ENCODE peak calls at places on chromosomes 1 and 21, in four cellular contexts. M is prostate gland, I is AG10803, R is testis. U is an unnamed sample.

GRCh38 chr1:211920602-211921226 is 90.2 kb upstream of the LPGAT1 start:
- DNase-seq in M (no peak), I (peak; percentile 25), R (no peak), U (peak; percentile 36)

GRCh38 chr21:30598802-30599201 is at the start of gene KRTAP6-2:
- DNase-seq in M (no peak), I (no peak), R (no peak), U (no peak)

GRCh38 chr21:29145354-29145782 is 14.9 kb downstream of the MAP3K7CL start:
- DNase-seq in M (peak; percentile 55), I (peak; percentile 89), R (no peak), U (no peak)

GRCh38 chr1:28735961-28736449 is 735 bp upstream of the YTHDF2 start:
- DNase-seq in M (no peak), I (peak; percentile 12), R (no peak), U (peak; percentile 12)

GRCh38 chr1:32291145-32291707 is 657 bp upstream of the HDAC1 start:
- DNase-seq in M (no peak), I (peak; percentile 22), R (no peak), U (no peak)

GRCh38 chr1:94182191-94182590 is 55.2 kb downstream of the ARHGAP29 start:
- DNase-seq in M (no peak), I (no peak), R (no peak), U (no peak)

GRCh38 chr1:37002898-37003297 is 31.4 kb downstream of the GRIK3 start:
- DNase-seq in M (no peak), I (no peak), R (no peak), U (no peak)

GRCh38 chr1:156894711-156895407 is 1.3 kb downstream of the PEAR1 start:
- DNase-seq in M (no peak), I (no peak), R (peak; percentile 65), U (peak; percentile 54)

GRCh38 chr1:35640380-35641232 is 720 bp downstream of the PSMB2 start:
- DNase-seq in M (no peak), I (no peak), R (no peak), U (no peak)

GRCh38 chr1:205454903-205455335 is 926 bp downstream of the BLACAT1 start:
- DNase-seq in M (no peak), I (no peak), R (no peak), U (peak; percentile 55)

GRCh38 chr1:55054396-55054795 is 15.0 kb downstream of the PCSK9 start:
- DNase-seq in M (no peak), I (no peak), R (no peak), U (no peak)

GRCh38 chr1:228453614-228454013 is 33.6 kb upstream of the RNF187 start:
- DNase-seq in M (no peak), I (no peak), R (no peak), U (no peak)

GRCh38 chr1:194295690-194296089 is 1109.3 kb upstream of the B3GALT2 start:
- DNase-seq in M (no peak), I (no peak), R (no peak), U (peak; percentile 76)

GRCh38 chr1:244340396-244340795 is 111.3 kb downstream of the ADSS2 start:
- DNase-seq in M (no peak), I (no peak), R (peak; percentile 66), U (no peak)

GRCh38 chr1:206685749-206686485 is 1.2 kb downstream of the MAPKAPK2 start:
- DNase-seq in M (peak; percentile 64), I (peak; percentile 74), R (peak; percentile 65), U (peak; percentile 88)

GRCh38 chr1:96183928-96184327 is 537.7 kb upstream of the PTBP2 start:
- DNase-seq in M (no peak), I (no peak), R (no peak), U (no peak)

GRCh38 chr1:3736131-3736561 is 16.1 kb upstream of the CCDC27 start:
- DNase-seq in M (no peak), I (no peak), R (no peak), U (no peak)

GRCh38 chr1:210400043-210400840 is 71.5 kb downstream of the HHAT start:
- DNase-seq in M (peak; percentile 54), I (peak; percentile 73), R (peak; percentile 74), U (peak; percentile 71)

GRCh38 chr1:93617670-93618488 is 63.8 kb downstream of the BCAR3 start:
- DNase-seq in M (no peak), I (no peak), R (no peak), U (no peak)

GRCh38 chr1:43272576-43273571 is 3.1 kb downstream of the TMEM125 start:
- DNase-seq in M (no peak), I (no peak), R (no peak), U (no peak)

GRCh38 chr1:109433322-109433721 is 7.1 kb upstream of the PSMA5 start:
- DNase-seq in M (no peak), I (no peak), R (no peak), U (no peak)

GRCh38 chr1:44919387-44919786 is 67.0 kb downstream of the EIF2B3 start:
- DNase-seq in M (no peak), I (peak; percentile 72), R (no peak), U (no peak)

GRCh38 chr1:116569776-116570357 is 959 bp downstream of the CD58 start:
- DNase-seq in M (peak; percentile 34), I (no peak), R (peak; percentile 29), U (peak; percentile 20)

GRCh38 chr1:4726620-4727341 is 72.4 kb downstream of the AJAP1 start:
- DNase-seq in M (no peak), I (no peak), R (no peak), U (peak; percentile 13)

GRCh38 chr1:35808376-35809155 is 750 bp downstream of the AGO4 start:
- DNase-seq in M (peak; percentile 26), I (peak; percentile 21), R (peak; percentile 51), U (peak; percentile 50)

DNA sequence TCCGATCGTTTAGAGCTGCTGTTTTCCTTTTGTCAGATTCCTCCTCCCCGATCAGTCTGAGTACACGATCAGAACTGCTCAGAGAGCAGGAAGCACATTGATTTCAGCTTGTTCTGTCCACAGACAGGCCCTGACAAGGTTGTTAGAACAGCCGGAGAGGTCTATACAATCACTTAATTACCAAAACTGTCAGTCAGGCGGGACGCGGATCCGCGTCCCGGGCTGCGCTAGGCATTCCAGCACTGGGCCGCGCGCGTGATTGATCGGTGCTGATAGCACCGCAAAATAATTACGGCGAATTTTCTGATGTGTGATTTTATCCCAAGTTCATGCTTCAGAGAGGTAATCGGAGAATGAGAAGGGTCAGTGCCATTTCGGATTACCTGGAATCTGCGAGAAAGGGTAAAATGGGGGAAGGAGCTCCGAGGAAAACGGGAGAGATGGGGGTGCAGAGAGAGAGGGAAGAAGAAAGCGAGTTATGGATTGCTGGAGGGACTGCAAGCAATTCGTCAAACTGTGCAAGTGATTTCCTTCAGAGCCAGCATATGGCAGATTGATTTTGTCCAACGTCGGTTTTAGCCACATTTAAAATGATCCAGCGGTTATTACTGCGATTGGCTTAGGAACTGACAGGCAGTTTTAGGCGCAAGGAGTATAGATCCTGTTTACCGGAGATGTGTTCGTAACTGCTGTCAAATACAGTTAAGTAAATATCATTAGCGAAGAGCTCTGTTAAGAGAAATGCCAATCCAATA is 9.0 kb upstream of the BARHL2 start:
- DNase-seq in M (no peak), I (no peak), R (no peak), U (peak; percentile 9)
- H3K4me3 ChIP-seq in M (no peak overlapping the region), I (peak overlapping the region; percentile 33), R (no peak overlapping the region), U (peak overlapping the region; percentile 31)

DNA sequence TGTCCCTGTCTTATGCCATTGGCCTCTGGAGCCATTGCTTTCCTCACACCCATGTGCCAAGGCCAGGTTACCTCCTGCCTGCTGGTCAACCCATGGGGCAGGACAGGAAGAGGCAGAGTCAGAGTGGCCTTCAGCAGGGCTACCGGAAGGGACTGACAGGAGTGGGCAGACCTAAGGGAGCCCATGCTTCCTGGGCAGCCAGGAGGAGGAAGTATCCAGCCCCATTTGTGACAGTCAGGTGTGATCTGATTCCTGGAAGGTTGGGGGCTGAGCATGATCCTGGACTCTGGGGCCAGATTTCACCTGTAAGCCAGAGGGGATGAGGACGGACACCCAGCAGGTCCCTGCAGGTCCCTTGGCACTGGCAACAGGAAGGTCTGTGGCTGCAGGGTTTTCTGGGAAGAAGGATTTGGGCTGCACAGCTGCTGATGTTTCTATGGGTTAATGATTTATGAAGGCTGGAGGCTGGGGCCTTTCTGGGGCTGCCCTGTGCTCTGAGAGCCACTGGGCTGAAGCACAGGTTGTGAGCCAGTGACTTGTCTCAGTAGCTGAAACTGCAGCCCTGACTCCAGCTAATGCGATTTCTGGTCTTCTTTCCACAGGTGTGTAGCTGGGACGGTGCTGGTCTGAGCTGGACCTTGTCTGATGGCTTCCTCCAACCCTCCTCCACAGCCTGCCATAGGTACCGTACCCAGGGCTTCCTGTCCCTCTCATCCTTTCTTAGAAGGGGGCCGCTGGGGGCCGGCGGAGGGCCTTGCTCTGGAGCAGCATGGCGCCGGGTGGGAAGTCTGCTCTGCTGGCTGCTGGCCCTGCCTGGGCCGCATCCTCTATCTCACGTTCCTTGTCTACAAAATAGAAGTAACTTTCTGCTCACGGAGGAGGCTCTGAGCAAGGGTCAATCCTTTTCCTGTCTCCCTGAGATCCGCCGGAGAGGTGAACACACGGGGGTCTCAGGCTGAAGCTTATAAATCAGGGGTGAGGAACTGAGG is 40.7 kb downstream of the ARHGEF10L start:
- DNase-seq in M (peak; percentile 61), I (no peak), R (no peak), U (no peak)
- H3K4me3 ChIP-seq in M (no peak overlapping the region), I (no peak overlapping the region), R (no peak overlapping the region), U (no peak overlapping the region)

GRCh38 chr1:175671066-175671465 is 72.3 kb downstream of the TNR start:
- DNase-seq in M (no peak), I (no peak), R (no peak), U (no peak)
- H3K4me3 ChIP-seq in M (no peak overlapping the region), I (no peak overlapping the region), R (no peak overlapping the region), U (no peak overlapping the region)

GRCh38 chr1:145891587-145892485 is 6.2 kb upstream of the ANKRD35 start:
- DNase-seq in M (peak; percentile 99), I (peak; percentile 97), R (peak; percentile 97), U (peak; percentile 100)

GRCh38 chr1:145889722-145890121 is 4.1 kb upstream of the ANKRD35 start:
- DNase-seq in M (no peak), I (no peak), R (no peak), U (no peak)

GRCh38 chr1:145891143-145891542 is 5.5 kb upstream of the ANKRD35 start:
- DNase-seq in M (peak; percentile 87), I (no peak), R (no peak), U (peak; percentile 68)

GRCh38 chr1:145893306-145894055 is 7.8 kb upstream of the ANKRD35 start:
- DNase-seq in M (no peak), I (no peak), R (no peak), U (no peak)

DNA sequence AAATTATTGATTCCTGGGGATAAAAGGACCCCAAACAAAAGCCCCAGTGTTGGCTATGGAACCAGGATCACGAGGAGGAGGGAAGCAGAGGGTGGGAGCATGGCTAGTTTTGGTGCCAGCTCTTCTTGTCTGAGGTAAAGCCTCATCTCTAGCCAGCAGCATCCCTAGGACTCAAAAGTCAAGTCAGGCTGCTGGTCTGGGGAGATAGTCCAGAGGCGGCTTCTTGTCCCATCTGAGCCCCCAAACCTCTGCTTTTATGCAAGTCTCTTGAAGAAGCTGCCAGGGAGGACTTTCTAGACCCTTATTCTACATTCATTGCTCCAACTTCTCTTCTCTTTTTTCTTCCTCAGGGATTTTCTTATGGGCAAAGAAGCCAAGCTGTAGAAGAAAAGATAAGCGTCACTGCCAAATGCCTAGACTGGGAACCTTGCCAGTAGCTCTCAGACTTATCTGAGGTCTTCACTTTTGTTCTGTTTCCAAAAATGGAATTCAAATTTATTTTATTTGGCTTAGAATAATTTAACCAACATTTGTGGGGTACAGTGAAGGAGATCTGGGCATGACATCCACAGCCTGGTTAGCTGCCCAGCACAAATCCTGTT is 6.9 kb upstream of the ANKRD35 start:
- DNase-seq in M (peak; percentile 51), I (peak; percentile 13), R (peak; percentile 74), U (peak; percentile 27)
- H3K4me3 ChIP-seq in M (no peak overlapping the region), I (peak overlapping the region; percentile 6), R (no peak overlapping the region), U (peak overlapping the region; percentile 0)

DNA sequence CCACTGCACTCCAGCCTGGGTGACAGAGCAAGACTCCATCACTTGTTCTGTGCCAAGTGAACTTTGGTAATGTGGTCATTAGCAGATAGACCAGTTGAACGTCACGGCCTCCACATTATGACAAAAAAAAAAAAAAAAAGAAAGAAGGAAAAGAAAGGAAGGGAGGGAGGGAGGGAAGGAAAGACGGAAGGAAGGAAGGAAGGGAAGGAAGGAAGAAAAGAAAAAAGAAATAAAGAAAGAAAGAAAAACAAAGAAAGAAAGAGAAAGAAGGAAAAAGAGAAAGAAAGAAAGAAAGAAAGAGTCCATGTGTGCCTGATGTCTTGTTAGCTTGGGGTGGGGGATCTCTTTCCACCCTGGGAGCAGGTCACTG is 45.3 kb downstream of the SIM2 start:
- DNase-seq in M (no peak), I (no peak), R (no peak), U (no peak)
- H3K4me3 ChIP-seq in M (no peak overlapping the region), I (no peak overlapping the region), R (no peak overlapping the region), U (no peak overlapping the region)

U was measured in cardiac muscle cell.